ENCODE peak calls at places on chromosomes 4 and X, in five cellular contexts. U is mesenchymal stem cell, X is H9, N is trophoblast cell, Q is neuronal stem cell. G is an unnamed sample.

GRCh38 chrX:132822634-132823012 is 135.8 kb downstream of the HS6ST2 start:
- DNase-seq in X (no peak), Q (no peak), N (no peak), U (peak), G (no peak)

GRCh38 chr4:151744614-151745013 is 16.2 kb downstream of the GATB start:
- DNase-seq in U (peak), Q (no peak), X (no peak), N (peak), G (peak)

GRCh38 chrX:437636-438390 is 51.1 kb upstream of the PPP2R3B start:
- DNase-seq in X (no peak), N (no peak), U (no peak), Q (no peak), G (no peak)

GRCh38 chrX:121851033-121851432 is 803.6 kb downstream of the GLUD2 start:
- DNase-seq in U (no peak), Q (no peak), X (no peak), N (no peak), G (no peak)

GRCh38 chrX:44708470-44708869 is 135.4 kb upstream of the DUSP21 start:
- DNase-seq in X (no peak), Q (no peak), U (no peak), N (no peak), G (no peak)

GRCh38 chr4:73661646-73662119 is 41.4 kb upstream of the RASSF6 start:
- DNase-seq in Q (no peak), N (no peak), U (peak), X (no peak), G (peak)

GRCh38 chrX:38627683-38628082 is 66.3 kb downstream of the TSPAN7 start:
- DNase-seq in U (no peak), N (no peak), Q (no peak), X (peak), G (peak)

GRCh38 chr4:163556169-163556568 is 61.7 kb downstream of the TMA16 start:
- DNase-seq in X (no peak), U (no peak), Q (no peak), N (no peak), G (peak)

GRCh38 chr4:141810702-141811365 is 174.5 kb downstream of the IL15 start:
- DNase-seq in U (no peak), X (no peak), N (no peak), Q (no peak), G (no peak)

GRCh38 chrX:80807606-80808159 is 2.0 kb downstream of the BRWD3 start:
- DNase-seq in U (peak), Q (no peak), X (no peak), N (no peak), G (no peak)

GRCh38 chrX:132602701-132603100 is 113.9 kb upstream of the MBNL3 start:
- DNase-seq in U (no peak), Q (no peak), N (no peak), X (no peak), G (no peak)

GRCh38 chrX:50988649-50989048 is 78.1 kb downstream of the BMP15 start:
- DNase-seq in Q (no peak), N (no peak), U (peak), X (no peak), G (peak)

GRCh38 chr4:158162637-158163036 is 10.2 kb downstream of the GASK1B start:
- DNase-seq in Q (no peak), N (no peak), X (no peak), U (peak), G (peak)

GRCh38 chr4:32022071-32022470 is 1301.9 kb downstream of the PCDH7 start:
- DNase-seq in X (no peak), Q (no peak), U (no peak), N (no peak), G (no peak)

GRCh38 chrX:24846551-24847170 is 152.9 kb downstream of the POLA1 start:
- DNase-seq in X (no peak), Q (no peak), U (peak), N (no peak), G (peak)

GRCh38 chr4:165493359-165493758 is 114.6 kb downstream of the CPE start:
- DNase-seq in X (peak), U (peak), Q (peak), N (peak), G (peak)

GRCh38 chrX:133523094-133523493 is 107.8 kb upstream of the GPC4 start:
- DNase-seq in X (no peak), U (no peak), N (no peak), Q (no peak), G (no peak)

GRCh38 chr4:7086384-7086783 is 18.5 kb upstream of the GRPEL1 start:
- DNase-seq in U (no peak), X (no peak), Q (no peak), N (no peak), G (no peak)

GRCh38 chr4:166422475-166422874 is 549.4 kb downstream of the TLL1 start:
- DNase-seq in Q (no peak), N (no peak), X (no peak), U (peak), G (peak)

GRCh38 chr4:142091691-142092182 is 455.4 kb downstream of the IL15 start:
- DNase-seq in N (no peak), X (no peak), Q (no peak), U (peak), G (peak)

GRCh38 chrX:8075606-8076005 is 95.5 kb downstream of the VCX2 start:
- DNase-seq in Q (no peak), N (no peak), X (no peak), U (no peak), G (no peak)

GRCh38 chr4:673349-674091 is 556 bp downstream of the ATP5ME start:
- DNase-seq in U (peak), Q (no peak), N (no peak), X (no peak), G (no peak)

GRCh38 chr4:39044947-39045734 is 12.9 kb upstream of the TMEM156 start:
- DNase-seq in U (peak), X (peak), N (peak), Q (peak), G (no peak)

GRCh38 chr4:84948056-84948455 is 18.4 kb downstream of the WDFY3 start:
- DNase-seq in N (no peak), Q (no peak), U (no peak), X (no peak), G (peak)

GRCh38 chr4:146278986-146279385 is 64.6 kb downstream of the REELD1 start:
- DNase-seq in N (no peak), X (no peak), Q (no peak), U (peak), G (no peak)
- H4K91ac ChIP-seq in N (no peak), X (no peak), Q (no peak), U (no peak), G (no peak)

DNA sequence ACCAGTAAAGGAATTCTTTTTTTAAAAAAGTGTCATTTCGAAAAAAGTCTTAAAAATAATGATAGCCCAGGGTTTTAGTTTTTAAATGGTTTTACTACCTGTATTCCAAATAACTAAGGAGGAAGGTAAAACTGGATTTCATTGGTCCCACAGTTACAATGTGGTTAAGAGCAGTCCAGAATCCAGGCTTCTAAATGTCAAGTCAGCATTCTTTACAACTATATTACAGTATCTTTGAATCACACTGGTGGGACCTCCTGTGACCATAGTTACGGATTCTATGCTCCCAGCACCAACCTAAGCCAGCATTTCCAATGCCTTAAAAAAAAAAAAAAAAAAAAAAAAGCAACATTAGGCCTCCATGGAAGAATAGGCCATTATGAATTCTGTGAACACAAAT is 6.2 kb downstream of the TIGD4 start:
- DNase-seq in X (no peak), U (no peak), N (no peak), Q (no peak), G (no peak)
- H3K4me2 ChIP-seq in X (no peak), U (no peak), N (no peak), Q (no peak), G (no peak)

DNA sequence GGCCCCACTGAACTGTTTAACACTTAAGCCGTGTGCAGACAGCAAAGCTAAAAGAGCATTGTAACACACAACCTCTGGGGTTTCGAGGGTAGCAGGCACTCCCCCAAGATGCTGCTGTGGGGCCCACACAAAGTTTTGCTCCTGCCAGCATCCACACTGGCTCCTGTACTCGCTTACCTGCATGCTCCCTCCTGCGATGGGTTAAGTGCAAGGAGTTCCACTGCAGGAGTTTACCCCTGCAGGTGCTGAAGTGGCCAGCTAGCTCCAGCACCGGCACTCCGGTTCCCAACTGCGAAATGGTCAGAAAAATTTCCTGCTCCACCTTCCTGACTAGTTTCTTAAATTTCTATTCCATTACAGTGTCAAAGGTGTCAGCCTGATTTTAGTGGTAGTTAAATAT is 443.5 kb downstream of the PCDH10 start:
- DNase-seq in N (no peak), Q (no peak), U (no peak), X (peak), G (no peak)
- H4K91ac ChIP-seq in N (no peak), Q (no peak), U (no peak), X (no peak), G (no peak)

GRCh38 chr4:114509340-114509739 is 89.3 kb upstream of the UGT8 start:
- DNase-seq in Q (no peak), X (no peak), N (no peak), U (no peak), G (no peak)

DNA sequence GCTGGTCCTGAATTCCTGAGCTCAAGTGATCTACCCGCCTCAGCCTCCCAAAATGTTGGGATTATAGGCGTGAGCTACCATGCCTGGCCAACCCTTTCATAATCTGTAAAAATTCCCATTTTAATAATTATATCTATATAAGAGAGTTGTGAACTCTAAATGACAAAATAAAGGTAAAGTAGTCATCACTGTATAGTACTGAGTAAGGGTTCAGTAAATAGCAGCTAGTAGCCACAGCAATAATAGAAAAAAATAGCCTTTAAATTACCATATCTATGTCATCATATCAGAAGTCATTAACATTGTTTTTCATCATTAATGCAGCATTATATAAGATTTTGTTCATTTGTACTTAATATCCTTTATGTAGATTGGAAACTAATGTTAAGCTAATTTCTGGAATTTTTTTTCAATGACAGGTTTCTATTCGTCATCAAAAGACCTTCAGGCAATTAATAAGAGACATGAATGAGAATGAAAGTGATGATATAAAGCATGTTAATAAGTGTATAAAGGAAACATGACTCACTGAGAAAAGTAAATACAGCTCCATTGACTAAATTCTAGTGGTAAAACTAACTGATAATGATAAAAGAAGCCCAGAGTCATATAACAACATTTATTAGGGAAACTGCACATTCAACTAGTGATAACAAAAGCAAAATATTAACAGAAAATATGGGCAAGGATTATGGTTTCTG is 85.9 kb upstream of the UGT8 start:
- DNase-seq in N (no peak), Q (no peak), U (peak), X (no peak), G (no peak)
- H3K4me2 ChIP-seq in N (no peak), Q (no peak), U (no peak), X (no peak), G (no peak)

GRCh38 chr4:130029442-130029841 is 933.5 kb downstream of the C4orf33 start:
- DNase-seq in X (no peak), N (no peak), Q (no peak), U (no peak), G (no peak)

GRCh38 chr4:130035391-130035790 is 939.4 kb downstream of the C4orf33 start:
- DNase-seq in U (no peak), N (no peak), X (no peak), Q (no peak), G (no peak)

GRCh38 chr4:130026185-130026584 is 930.2 kb downstream of the C4orf33 start:
- DNase-seq in Q (peak), U (no peak), N (no peak), X (peak), G (no peak)

GRCh38 chr4:130028552-130028951 is 932.6 kb downstream of the C4orf33 start:
- DNase-seq in U (no peak), Q (no peak), N (no peak), X (no peak), G (no peak)

DNA sequence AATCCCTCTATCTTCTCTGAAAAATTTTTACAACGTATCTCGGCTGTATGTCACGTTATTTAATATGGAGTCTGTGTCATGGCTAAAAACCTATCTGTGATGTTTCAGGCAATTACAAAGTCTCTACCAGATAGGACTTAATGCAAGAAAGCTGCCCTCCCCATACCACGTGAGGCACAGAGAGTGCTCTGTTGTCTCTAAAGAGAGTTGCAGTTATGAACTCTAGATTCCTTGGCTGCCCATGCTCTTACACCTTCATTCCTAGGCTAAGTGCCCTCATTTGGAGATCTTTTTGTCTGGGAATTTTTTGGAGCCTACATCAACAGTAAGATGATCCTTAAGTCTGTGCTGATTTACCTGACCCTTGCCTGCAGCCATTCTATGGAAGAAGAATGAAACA is 935.9 kb downstream of the C4orf33 start:
- DNase-seq in Q (no peak), N (no peak), X (no peak), U (no peak), G (no peak)
- H4K91ac ChIP-seq in Q (no peak), N (no peak), X (no peak), U (no peak), G (no peak)

GRCh38 chr4:40506066-40506465 is 123.6 kb downstream of the RBM47 start:
- DNase-seq in X (no peak), Q (no peak), N (peak), U (no peak), G (no peak)
- H3K4me2 ChIP-seq in X (no peak), Q (no peak), N (no peak), U (no peak), G (no peak)

GRCh38 chrX:54808109-54808604 is 612 bp downstream of the MAGED2 start:
- DNase-seq in Q (peak), X (peak), N (peak), U (peak), G (no peak)

GRCh38 chrX:54810532-54810931 is 3.0 kb downstream of the MAGED2 start:
- DNase-seq in X (no peak), N (no peak), Q (no peak), U (no peak), G (no peak)

GRCh38 chrX:54808605-54809483 is 1.3 kb downstream of the MAGED2 start:
- DNase-seq in Q (peak), X (peak), U (peak), N (peak), G (peak)

GRCh38 chrX:54811301-54811885 is 3.8 kb downstream of the MAGED2 start:
- DNase-seq in X (no peak), U (no peak), Q (no peak), N (no peak), G (no peak)

GRCh38 chrX:54807524-54808108 is at the start of gene MAGED2:
- DNase-seq in X (peak), U (peak), N (no peak), Q (peak), G (peak)
- H4K91ac ChIP-seq in X (no peak), U (peak), N (peak), Q (no peak), G (peak)

G was measured in IMR-90.